ENCODE peak calls at places on chromosomes 2 and 18, in seven cellular contexts. V is SK-N-SH, J is HCT116, B is H1, F is HepG2, W is GM12878, E is K562. U is an unnamed sample.
A peak's percentile ranks its signal among the peaks of the same experiment; 100 is the strongest.

GRCh38 chr2:168666339-168666738 is 136.1 kb upstream of the NOSTRIN start:
- DNase-seq in W (no peak), J (no peak), V (no peak), F (no peak), E (no peak), B (no peak), U (no peak)

GRCh38 chr18:12750076-12750707 is 47.4 kb downstream of the PSMG2 start:
- DNase-seq in B (no peak), V (no peak), E (no peak), F (no peak), J (no peak), W (peak; percentile 23), U (no peak)

GRCh38 chr2:16507655-16508054 is 158.0 kb downstream of the CYRIA start:
- DNase-seq in B (peak; percentile 59), V (no peak), E (no peak), J (no peak), W (no peak), F (no peak), U (no peak)

GRCh38 chr18:57542126-57542525 is 44.4 kb downstream of the FECH start:
- DNase-seq in B (no peak), J (no peak), V (no peak), E (no peak), W (no peak), F (no peak), U (no peak)

GRCh38 chr2:28958689-28959088 is 22.4 kb upstream of the TOGARAM2 start:
- DNase-seq in J (peak; percentile 37), F (peak; percentile 70), B (peak; percentile 69), V (peak; percentile 87), W (peak; percentile 25), E (peak; percentile 64), U (peak; percentile 53)

GRCh38 chr2:42010743-42011298 is 37.0 kb upstream of the PKDCC start:
- DNase-seq in J (no peak), E (no peak), F (no peak), V (no peak), B (no peak), W (no peak), U (peak; percentile 35)

GRCh38 chr18:44128365-44128764 is 552.3 kb upstream of the SETBP1 start:
- DNase-seq in J (no peak), W (no peak), B (no peak), E (no peak), F (no peak), V (no peak), U (no peak)

GRCh38 chr18:48230459-48231113 is 178.6 kb downstream of the ZBTB7C start:
- DNase-seq in E (peak; percentile 51), W (no peak), J (peak; percentile 57), V (peak; percentile 79), F (peak; percentile 57), B (peak; percentile 84), U (no peak)

GRCh38 chr18:72376256-72376655 is 167.9 kb downstream of the CBLN2 start:
- DNase-seq in W (no peak), J (no peak), B (no peak), F (no peak), V (no peak), E (no peak), U (no peak)

GRCh38 chr18:48668466-48669179 is 129.8 kb downstream of the CTIF start:
- DNase-seq in E (no peak), J (no peak), V (no peak), B (no peak), W (no peak), F (no peak), U (no peak)

GRCh38 chr2:54962511-54962910 is 87.7 kb downstream of the RTN4 start:
- DNase-seq in B (no peak), V (no peak), F (no peak), J (no peak), W (no peak), E (no peak), U (no peak)
- TF ChIP-seq JUND in B (no peak), V (no peak), F (no peak), J (no peak), W (no peak), E (no peak), U (no peak)

GRCh38 chr18:3261035-3261392 is 919 bp upstream of the MYL12B start:
- DNase-seq in B (no peak), F (no peak), V (no peak), W (no peak), J (no peak), E (no peak), U (no peak)

GRCh38 chr18:3261393-3262233 is at the start of gene MYL12B:
- DNase-seq in F (peak; percentile 72), J (peak; percentile 62), W (no peak), E (peak; percentile 86), V (peak; percentile 89), B (peak; percentile 89), U (peak; percentile 83)

GRCh38 chr18:3265564-3266033 is 3.7 kb downstream of the MYL12B start:
- DNase-seq in F (peak; percentile 52), B (no peak), W (no peak), V (no peak), E (peak; percentile 46), J (no peak), U (no peak)

GRCh38 chr18:3264362-3264761 is 2.4 kb downstream of the MYL12B start:
- DNase-seq in V (no peak), F (peak; percentile 71), W (no peak), J (no peak), B (no peak), E (no peak), U (no peak)

DNA sequence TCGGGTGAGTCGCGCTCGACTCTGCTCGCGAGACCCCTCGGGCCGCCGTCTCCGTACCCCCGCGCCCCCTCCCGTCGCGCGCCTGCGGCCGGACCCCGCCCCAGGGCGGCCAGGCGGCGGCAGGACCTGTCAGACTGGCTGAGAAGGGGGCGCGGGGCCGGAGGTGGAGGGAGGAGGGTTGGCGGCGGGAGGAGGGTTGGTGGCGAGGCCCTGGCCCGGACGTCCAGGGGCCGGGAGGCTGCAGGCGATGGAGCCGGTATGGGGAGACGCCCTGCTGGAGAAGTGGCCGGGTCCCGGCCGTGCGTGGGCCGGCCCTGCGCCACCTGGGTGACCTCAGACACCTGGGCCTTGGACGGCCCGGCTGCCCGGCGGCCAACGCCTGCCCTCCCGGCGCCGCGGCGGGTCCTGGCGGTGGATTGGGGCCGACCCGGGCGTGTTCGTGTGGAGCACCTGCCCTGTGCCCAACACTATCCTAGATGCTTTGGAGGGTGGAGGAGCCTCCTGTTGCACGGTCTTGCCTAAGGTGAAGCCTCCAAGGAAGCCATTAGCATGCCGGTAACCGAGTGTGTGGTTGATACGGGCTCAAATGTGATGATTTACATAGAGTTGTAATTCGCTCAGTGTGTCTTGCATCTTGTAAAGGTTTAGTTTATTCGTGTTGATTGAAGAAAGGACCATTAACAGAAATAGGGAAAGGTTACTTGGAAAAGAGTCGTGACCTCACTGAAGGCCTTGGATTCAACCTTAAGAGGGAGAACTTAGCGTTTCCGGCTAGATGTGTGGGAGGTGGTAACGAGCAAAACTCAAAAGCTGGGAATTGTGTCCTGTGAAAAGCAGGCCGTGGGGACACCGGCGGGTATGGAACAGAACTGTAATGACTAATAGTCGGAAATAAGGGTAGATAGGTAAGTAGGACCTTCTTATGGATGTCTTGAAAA is 570 bp downstream of the MYL12B start:
- DNase-seq in E (no peak), J (no peak), F (no peak), V (no peak), W (no peak), B (peak; percentile 53), U (no peak)
- TF ChIP-seq JUND in E (no peak), J (no peak), F (no peak), V (no peak), W (no peak), B (no peak), U (no peak)

GRCh38 chr2:127576433-127577207 is 41.1 kb downstream of the MYO7B start:
- DNase-seq in E (no peak), J (no peak), V (peak; percentile 82), B (peak; percentile 45), W (no peak), F (no peak), U (no peak)
- TF ChIP-seq JUND in E (no peak), J (no peak), V (no peak), B (no peak), W (no peak), F (no peak), U (no peak)

GRCh38 chr2:198337368-198337767 is 533.0 kb downstream of the PLCL1 start:
- DNase-seq in E (no peak), J (no peak), B (no peak), F (no peak), W (no peak), V (no peak), U (no peak)
- TF ChIP-seq JUND in E (no peak), J (no peak), B (no peak), F (no peak), W (no peak), V (no peak), U (no peak)

GRCh38 chr2:176114120-176114929 is 2.3 kb upstream of the HOXD10 start:
- DNase-seq in V (no peak), B (peak; percentile 58), J (no peak), E (no peak), F (peak; percentile 45), W (no peak), U (no peak)
- TF ChIP-seq JUND in V (no peak), B (no peak), J (no peak), E (no peak), F (no peak), W (no peak), U (no peak)

GRCh38 chr2:149585317-149585885 is 2.2 kb downstream of the MMADHC start:
- DNase-seq in B (no peak), W (no peak), J (no peak), E (no peak), F (peak; percentile 32), V (no peak), U (no peak)
- TF ChIP-seq JUND in B (no peak), W (no peak), J (no peak), E (no peak), F (no peak), V (no peak), U (no peak)

DNA sequence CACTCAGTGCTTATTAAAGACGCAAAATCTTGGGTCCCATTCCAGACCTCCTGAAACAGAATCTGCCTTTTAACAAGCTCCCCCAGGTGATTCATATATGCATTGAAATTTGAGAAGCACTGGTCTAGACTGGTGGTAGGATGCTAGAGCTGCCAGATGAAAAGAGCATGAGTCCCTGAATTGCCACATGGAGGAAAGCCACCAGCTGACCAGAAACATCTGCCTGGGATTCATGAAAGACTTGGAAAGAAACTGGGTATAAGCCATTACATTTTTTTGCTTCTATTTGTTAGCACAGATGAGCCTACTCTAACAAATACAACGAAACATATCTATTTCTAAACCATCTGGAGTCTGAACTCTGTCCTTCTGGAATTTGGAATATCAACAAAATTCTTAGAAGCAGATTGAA is 228.9 kb downstream of the RBM43 start:
- DNase-seq in B (no peak), F (no peak), J (no peak), E (no peak), W (no peak), V (no peak), U (no peak)
- TF ChIP-seq JUND in B (no peak), F (no peak), J (no peak), E (no peak), W (no peak), V (no peak), U (no peak)

GRCh38 chr2:1907849-1908533 is 163.7 kb upstream of the PXDN start:
- DNase-seq in F (no peak), B (no peak), V (peak; percentile 54), E (no peak), W (no peak), J (no peak), U (peak; percentile 7)
- TF ChIP-seq JUND in F (no peak), B (no peak), V (no peak), E (no peak), W (no peak), J (no peak), U (no peak)

U was measured in T47D.